ENCODE peak calls at places on chromosomes 12 and 14, in six cellular contexts. D, V, R, S, P and O are unnamed samples. For H3K9me2 and H3K36me3, the result is how much of the 10 kb centered on the place peaks cover.

GRCh38 chr12:91250273-91250672 is 67.7 kb upstream of the DCN start:
- DNase-seq in D (no peak), V (no peak), R (no peak), S (peak), P (no peak), O (no peak)

GRCh38 chr14:76091036-76091435 is 60.7 kb upstream of the GPATCH2L start:
- DNase-seq in D (no peak), V (no peak), R (peak), S (peak), P (no peak), O (no peak)

GRCh38 chr14:85934886-85935254 is 404.9 kb downstream of the FLRT2 start:
- DNase-seq in D (no peak), V (no peak), R (peak), S (no peak), P (no peak), O (peak)

GRCh38 chr14:91380116-91380515 is 37.5 kb downstream of the CCDC88C start:
- DNase-seq in D (no peak), V (no peak), R (no peak), S (no peak), P (no peak), O (no peak)

GRCh38 chr12:97837401-97837800 is 374.8 kb downstream of the RMST start:
- DNase-seq in D (no peak), V (no peak), R (peak), S (peak), P (no peak), O (no peak)

GRCh38 chr14:37585971-37586759 is 8.9 kb downstream of the FOXA1 start:
- DNase-seq in D (peak), V (no peak), R (peak), S (no peak), P (no peak), O (no peak)

GRCh38 chr14:43795600-43796228 is 711.4 kb downstream of the FSCB start:
- DNase-seq in D (peak), V (no peak), R (peak), S (peak), P (no peak), O (no peak)

GRCh38 chr12:80698847-80699542 is 8.4 kb upstream of the MYF6 start:
- DNase-seq in D (no peak), V (no peak), R (no peak), S (no peak), P (no peak), O (no peak)

GRCh38 chr12:109725321-109726105 is 11.9 kb downstream of the FAM222A start:
- DNase-seq in D (no peak), V (no peak), R (no peak), S (no peak), P (peak), O (no peak)

GRCh38 chr12:98909749-98910148 is 264.7 kb downstream of the APAF1 start:
- DNase-seq in D (peak), V (no peak), R (no peak), S (no peak), P (no peak), O (no peak)

GRCh38 chr12:86264451-86265328 is 8.5 kb upstream of the MGAT4C start:
- DNase-seq in D (peak), V (no peak), R (peak), S (no peak), P (peak), O (no peak)

GRCh38 chr12:127548123-127548553 is 718.8 kb upstream of the TMEM132C start:
- DNase-seq in D (peak), V (no peak), R (peak), S (peak), P (no peak), O (no peak)

GRCh38 chr12:6335451-6336078 is 6.3 kb downstream of the TNFRSF1A start:
- DNase-seq in D (peak), V (no peak), R (peak), S (peak), P (peak), O (peak)

GRCh38 chr14:105275267-105275946 is 25.4 kb downstream of the BRF1 start:
- DNase-seq in D (no peak), V (no peak), R (no peak), S (peak), P (no peak), O (no peak)

GRCh38 chr12:121792607-121793500 is 634 bp downstream of the RHOF start:
- DNase-seq in D (peak), V (no peak), R (peak), S (no peak), P (no peak), O (no peak)

GRCh38 chr14:24378981-24379906 is 11.3 kb downstream of the NFATC4 start:
- DNase-seq in D (no peak), V (no peak), R (no peak), S (no peak), P (no peak), O (no peak)

GRCh38 chr14:24376448-24377070 is 8.6 kb downstream of the NFATC4 start:
- DNase-seq in D (peak), V (no peak), R (no peak), S (no peak), P (no peak), O (no peak)

GRCh38 chr14:24378327-24378726 is 10.3 kb downstream of the NFATC4 start:
- DNase-seq in D (no peak), V (no peak), R (no peak), S (no peak), P (no peak), O (no peak)

GRCh38 chr14:24377126-24377525 is 9.1 kb downstream of the NFATC4 start:
- DNase-seq in D (no peak), V (no peak), R (no peak), S (no peak), P (no peak), O (no peak)

GRCh38 chr14:24377660-24378059 is 9.7 kb downstream of the NFATC4 start:
- DNase-seq in D (peak), V (no peak), R (no peak), S (no peak), P (no peak), O (no peak)
- H3K9me2 ChIP-seq in D (under half), V (under half), R (under half), S (under half), P (under half), O (under half)

GRCh38 chr12:124456652-124457152 is 110.7 kb downstream of the NCOR2 start:
- DNase-seq in D (no peak), V (no peak), R (no peak), S (no peak), P (no peak), O (peak)

GRCh38 chr12:124458992-124459851 is 108.2 kb downstream of the NCOR2 start:
- DNase-seq in D (no peak), V (no peak), R (no peak), S (no peak), P (no peak), O (no peak)

GRCh38 chr12:124457287-124458219 is 109.9 kb downstream of the NCOR2 start:
- DNase-seq in D (no peak), V (no peak), R (no peak), S (peak), P (no peak), O (peak)

GRCh38 chr12:124459852-124460645 is 107.4 kb downstream of the NCOR2 start:
- DNase-seq in D (no peak), V (no peak), R (no peak), S (no peak), P (no peak), O (no peak)

GRCh38 chr12:124458220-124458991 is 109.0 kb downstream of the NCOR2 start:
- DNase-seq in D (no peak), V (no peak), R (no peak), S (no peak), P (no peak), O (no peak)
- H3K36me3 ChIP-seq in D (under half), V (under half), R (under half), S (under half), P (under half), O (under half)

DNA sequence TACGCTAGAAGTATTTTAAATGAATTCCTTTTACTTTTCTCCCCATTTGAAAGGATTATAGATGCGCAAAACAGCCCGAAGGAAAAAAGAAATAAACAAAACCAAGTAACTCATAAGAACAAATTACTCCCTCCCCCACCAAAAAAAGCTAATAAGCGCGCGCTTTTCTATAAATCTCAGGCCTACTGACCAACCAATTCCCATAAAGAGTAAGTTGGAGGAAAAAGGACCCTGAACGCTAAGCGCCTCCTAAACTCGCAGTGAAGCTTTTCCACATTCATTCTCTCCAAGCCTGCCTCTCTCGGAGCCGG is 583 bp downstream of the MBIP start:
- DNase-seq in D (no peak), V (no peak), R (no peak), S (no peak), P (no peak), O (no peak)
- H3K9me2 ChIP-seq in D (under half), V (under half), R (under half), S (under half), P (under half), O (under half)

DNA sequence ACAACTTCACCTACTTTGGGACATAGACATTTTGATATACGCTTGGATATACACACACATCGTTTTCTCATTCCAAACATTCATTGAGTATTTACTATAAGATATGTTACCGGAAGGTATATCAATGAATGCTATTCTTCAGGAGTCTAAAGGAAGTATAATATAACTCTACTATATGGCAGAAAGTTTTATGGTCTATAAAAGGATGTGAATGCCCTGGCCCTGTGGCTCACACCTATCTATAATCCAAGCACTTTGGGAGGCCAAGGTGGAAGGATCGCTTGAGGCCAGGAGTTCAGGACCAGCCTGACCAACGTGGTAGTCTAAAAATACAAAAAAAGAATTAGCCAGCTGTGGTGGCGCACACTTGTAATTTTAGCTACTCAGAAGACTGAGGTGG is 5.6 kb downstream of the NRIP2 start:
- DNase-seq in D (no peak), V (no peak), R (no peak), S (no peak), P (no peak), O (no peak)
- H3K36me3 ChIP-seq in D (under half), V (under half), R (under half), S (under half), P (under half), O (under half)

GRCh38 chr14:77099425-77100167 is 1.5 kb downstream of the CIPC start:
- DNase-seq in D (no peak), V (no peak), R (peak), S (peak), P (no peak), O (no peak)
- H3K9me2 ChIP-seq in D (under half), V (under half), R (under half), S (under half), P (under half), O (under half)

GRCh38 chr14:103651585-103651984 is 22.6 kb downstream of the KLC1 start:
- DNase-seq in D (no peak), V (no peak), R (no peak), S (no peak), P (no peak), O (no peak)
- H3K36me3 ChIP-seq in D (under half), V (under half), R (under half), S (under half), P (under half), O (under half)

GRCh38 chr12:118374126-118374725 is 1.5 kb upstream of the TAOK3 start:
- DNase-seq in D (no peak), V (no peak), R (no peak), S (peak), P (no peak), O (no peak)

GRCh38 chr12:118372541-118373495 is at the start of gene TAOK3:
- DNase-seq in D (peak), V (peak), R (peak), S (peak), P (peak), O (peak)

GRCh38 chr12:118373628-118374027 is 921 bp upstream of the TAOK3 start:
- DNase-seq in D (no peak), V (no peak), R (no peak), S (no peak), P (no peak), O (no peak)

GRCh38 chr12:118370601-118371000 is 2.1 kb downstream of the TAOK3 start:
- DNase-seq in D (no peak), V (no peak), R (peak), S (no peak), P (peak), O (no peak)

DNA sequence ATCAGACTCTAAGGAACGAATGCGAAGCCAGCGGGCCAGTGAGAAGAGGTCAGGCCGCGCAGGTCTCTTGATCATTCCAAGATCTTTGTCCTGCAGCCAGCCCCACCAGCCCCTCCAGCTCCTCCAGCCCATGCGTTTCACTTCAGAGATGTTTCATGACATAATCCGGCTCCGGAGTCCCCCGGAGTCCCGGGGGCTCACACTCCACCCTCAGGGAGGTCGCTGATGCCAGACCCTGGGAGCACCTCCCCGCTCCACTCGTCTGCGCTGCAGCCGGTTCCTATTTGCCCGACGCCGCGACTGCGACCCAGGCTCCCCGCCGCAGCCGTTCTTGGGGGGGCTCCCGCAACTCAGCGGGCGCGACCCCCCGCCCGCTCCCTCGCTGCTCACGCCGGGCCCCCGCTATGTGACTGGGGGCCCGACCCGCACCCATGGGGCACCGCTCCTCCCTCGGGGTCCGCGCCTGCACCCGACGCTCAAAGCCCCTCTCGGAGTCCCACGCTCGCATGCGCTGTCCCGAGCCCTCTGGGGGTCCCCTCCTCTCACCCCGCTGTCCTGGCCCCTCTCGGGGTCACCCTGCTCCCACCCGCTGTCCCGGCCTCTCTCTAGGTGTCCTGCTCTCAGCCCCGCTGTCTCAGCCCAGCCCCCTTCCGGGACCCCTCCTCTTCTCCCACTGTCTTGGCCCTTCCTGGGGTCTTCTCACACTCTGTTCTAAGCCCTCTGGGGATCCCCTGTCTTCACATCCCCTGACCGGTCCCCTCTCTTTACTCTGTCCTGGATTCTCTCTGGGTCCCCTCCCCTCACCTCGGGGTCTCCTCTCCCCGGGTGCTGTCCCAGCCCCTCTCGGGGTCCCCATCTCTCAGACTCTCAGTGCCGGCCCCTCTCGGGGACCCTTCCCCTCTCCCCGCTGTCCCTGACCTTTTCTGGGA is 1.1 kb downstream of the TAOK3 start:
- DNase-seq in D (peak), V (no peak), R (peak), S (peak), P (peak), O (no peak)
- H3K9me2 ChIP-seq in D (under half), V (under half), R (under half), S (under half), P (under half), O (under half)

GRCh38 chr14:22841769-22842168 is 5.4 kb downstream of the MMP14 start:
- DNase-seq in D (no peak), V (no peak), R (no peak), S (no peak), P (no peak), O (no peak)

GRCh38 chr14:22841311-22841710 is 4.9 kb downstream of the MMP14 start:
- DNase-seq in D (no peak), V (no peak), R (no peak), S (no peak), P (no peak), O (no peak)

GRCh38 chr14:22844221-22845102 is 8.1 kb downstream of the MMP14 start:
- DNase-seq in D (no peak), V (no peak), R (no peak), S (no peak), P (no peak), O (no peak)

GRCh38 chr14:22843123-22843925 is 6.9 kb downstream of the MMP14 start:
- DNase-seq in D (no peak), V (no peak), R (no peak), S (no peak), P (no peak), O (no peak)

GRCh38 chr14:22842211-22843122 is 6.1 kb downstream of the MMP14 start:
- DNase-seq in D (no peak), V (no peak), R (no peak), S (peak), P (no peak), O (no peak)
- H3K36me3 ChIP-seq in D (under half), V (under half), R (under half), S (half or more), P (under half), O (under half)